ENCODE peak calls at places on chromosome 7, in nine cellular contexts. A, J, B, V, I, L, Q, K and R are unnamed samples.

GRCh38 chr7:5282464-5283316 is at the start of gene SLC29A4:
- DNase-seq in Q (peak), J (peak), I (no peak), K (peak), A (peak), V (no peak), B (no peak), L (peak), R (no peak)

GRCh38 chr7:44277851-44278250 is 47.5 kb downstream of the CAMK2B start:
- DNase-seq in J (peak), B (no peak), I (peak), A (no peak), K (peak), V (no peak), Q (peak), L (peak), R (no peak)

GRCh38 chr7:149863500-149863899 is 10.3 kb upstream of the ATP6V0E2 start:
- DNase-seq in J (no peak), L (no peak), I (no peak), A (no peak), K (no peak), B (no peak), V (no peak), Q (no peak), R (no peak)

GRCh38 chr7:69683002-69683401 is 84.7 kb downstream of the AUTS2 start:
- DNase-seq in B (no peak), Q (peak), K (no peak), A (no peak), V (no peak), J (no peak), I (no peak), L (no peak), R (no peak)

GRCh38 chr7:29146082-29146706 is at the start of gene CPVL:
- DNase-seq in J (peak), I (no peak), V (no peak), A (peak), L (peak), K (peak), B (no peak), Q (peak), R (peak)

GRCh38 chr7:44305564-44306507 is 19.6 kb downstream of the CAMK2B start:
- DNase-seq in J (no peak), B (no peak), V (no peak), K (no peak), A (no peak), I (no peak), L (no peak), Q (no peak), R (no peak)

GRCh38 chr7:44521347-44522095 is 19.6 kb downstream of the NPC1L1 start:
- DNase-seq in B (no peak), A (no peak), J (no peak), K (no peak), Q (no peak), I (no peak), V (no peak), L (no peak), R (no peak)

GRCh38 chr7:96833701-96834453 is 124.2 kb upstream of the SEM1 start:
- DNase-seq in K (no peak), L (peak), A (no peak), V (no peak), I (peak), B (peak), Q (no peak), J (no peak), R (no peak)

GRCh38 chr7:152006336-152006735 is 19.1 kb upstream of the GALNT11 start:
- DNase-seq in V (no peak), Q (no peak), B (no peak), I (no peak), J (no peak), A (no peak), L (no peak), K (no peak), R (no peak)

GRCh38 chr7:24283559-24283899 is 461 bp upstream of the NPY start:
- DNase-seq in I (no peak), L (no peak), A (no peak), B (no peak), Q (no peak), J (no peak), V (no peak), K (no peak), R (no peak)

GRCh38 chr7:15885678-15886077 is 199.2 kb upstream of the MEOX2 start:
- DNase-seq in Q (no peak), L (no peak), B (no peak), V (no peak), K (no peak), J (no peak), I (no peak), A (no peak), R (no peak)

GRCh38 chr7:15886626-15887025 is 200.1 kb upstream of the MEOX2 start:
- DNase-seq in Q (no peak), L (no peak), B (no peak), K (no peak), V (no peak), A (no peak), I (no peak), J (no peak), R (no peak)

GRCh38 chr7:15888090-15888489 is 201.6 kb upstream of the MEOX2 start:
- DNase-seq in Q (no peak), K (no peak), J (no peak), I (no peak), V (no peak), L (no peak), B (no peak), A (no peak), R (no peak)

GRCh38 chr7:15891151-15891842 is 204.8 kb upstream of the MEOX2 start:
- DNase-seq in K (no peak), A (no peak), V (no peak), I (peak), L (peak), J (no peak), B (peak), Q (no peak), R (no peak)

GRCh38 chr7:15889501-15889900 is 203.0 kb upstream of the MEOX2 start:
- DNase-seq in J (no peak), K (no peak), L (peak), I (peak), A (peak), Q (no peak), V (no peak), B (peak), R (no peak)
- TF ChIP-seq CTCF in J (peak), K (peak), L (no peak), I (peak), A (peak), Q (no peak), V (no peak), B (peak), R (peak)

GRCh38 chr7:133082390-133082766 is 488 bp upstream of the CHCHD3 start:
- DNase-seq in A (no peak), J (no peak), V (no peak), I (no peak), K (no peak), Q (no peak), L (no peak), B (no peak), R (no peak)

GRCh38 chr7:133081605-133082389 is at the start of gene CHCHD3:
- DNase-seq in A (peak), I (peak), J (peak), K (peak), B (peak), V (peak), L (peak), Q (peak), R (peak)

GRCh38 chr7:133077394-133077793 is 4.5 kb downstream of the CHCHD3 start:
- DNase-seq in A (no peak), B (no peak), J (no peak), I (no peak), K (no peak), Q (no peak), V (no peak), L (no peak), R (no peak)

GRCh38 chr7:133079296-133079695 is 2.6 kb downstream of the CHCHD3 start:
- DNase-seq in A (no peak), L (no peak), B (no peak), K (no peak), J (no peak), Q (no peak), V (no peak), I (no peak), R (no peak)

GRCh38 chr7:133081119-133081604 is 728 bp downstream of the CHCHD3 start:
- DNase-seq in K (peak), Q (peak), V (no peak), A (peak), I (peak), L (peak), J (peak), B (peak), R (no peak)
- TF ChIP-seq CTCF in K (no peak), Q (no peak), V (no peak), A (no peak), I (no peak), L (no peak), J (no peak), B (no peak), R (no peak)

GRCh38 chr7:132655071-132655761 is 78.9 kb upstream of the PLXNA4 start:
- DNase-seq in L (peak), A (no peak), I (peak), Q (peak), V (peak), B (peak), K (peak), J (peak), R (no peak)

GRCh38 chr7:132652507-132652906 is 76.2 kb upstream of the PLXNA4 start:
- DNase-seq in B (no peak), Q (no peak), I (no peak), L (no peak), A (no peak), K (no peak), V (no peak), J (no peak), R (no peak)

GRCh38 chr7:132656846-132657776 is 80.8 kb upstream of the PLXNA4 start:
- DNase-seq in Q (no peak), V (no peak), B (no peak), K (no peak), L (peak), J (no peak), I (peak), A (peak), R (no peak)

GRCh38 chr7:132653364-132653930 is 77.2 kb upstream of the PLXNA4 start:
- DNase-seq in Q (no peak), I (no peak), K (no peak), V (no peak), L (no peak), B (no peak), J (no peak), A (no peak), R (no peak)

GRCh38 chr7:132654150-132654549 is 77.9 kb upstream of the PLXNA4 start:
- DNase-seq in A (no peak), V (no peak), Q (no peak), L (peak), J (no peak), K (no peak), I (peak), B (no peak), R (no peak)
- TF ChIP-seq CTCF in A (no peak), V (no peak), Q (no peak), L (peak), J (no peak), K (no peak), I (peak), B (peak), R (peak)

GRCh38 chr7:35261476-35262285 is 7.8 kb upstream of the TBX20 start:
- DNase-seq in V (no peak), L (peak), B (no peak), Q (no peak), J (no peak), A (no peak), K (no peak), I (no peak), R (no peak)
- TF ChIP-seq CTCF in V (no peak), L (no peak), B (peak), Q (no peak), J (no peak), A (no peak), K (no peak), I (no peak), R (peak)

GRCh38 chr7:83072576-83073517 is 89.8 kb downstream of the PCLO start:
- DNase-seq in A (no peak), B (peak), I (no peak), K (no peak), L (peak), V (no peak), J (no peak), Q (no peak), R (no peak)
- TF ChIP-seq CTCF in A (no peak), B (peak), I (no peak), K (no peak), L (no peak), V (no peak), J (no peak), Q (no peak), R (peak)

DNA sequence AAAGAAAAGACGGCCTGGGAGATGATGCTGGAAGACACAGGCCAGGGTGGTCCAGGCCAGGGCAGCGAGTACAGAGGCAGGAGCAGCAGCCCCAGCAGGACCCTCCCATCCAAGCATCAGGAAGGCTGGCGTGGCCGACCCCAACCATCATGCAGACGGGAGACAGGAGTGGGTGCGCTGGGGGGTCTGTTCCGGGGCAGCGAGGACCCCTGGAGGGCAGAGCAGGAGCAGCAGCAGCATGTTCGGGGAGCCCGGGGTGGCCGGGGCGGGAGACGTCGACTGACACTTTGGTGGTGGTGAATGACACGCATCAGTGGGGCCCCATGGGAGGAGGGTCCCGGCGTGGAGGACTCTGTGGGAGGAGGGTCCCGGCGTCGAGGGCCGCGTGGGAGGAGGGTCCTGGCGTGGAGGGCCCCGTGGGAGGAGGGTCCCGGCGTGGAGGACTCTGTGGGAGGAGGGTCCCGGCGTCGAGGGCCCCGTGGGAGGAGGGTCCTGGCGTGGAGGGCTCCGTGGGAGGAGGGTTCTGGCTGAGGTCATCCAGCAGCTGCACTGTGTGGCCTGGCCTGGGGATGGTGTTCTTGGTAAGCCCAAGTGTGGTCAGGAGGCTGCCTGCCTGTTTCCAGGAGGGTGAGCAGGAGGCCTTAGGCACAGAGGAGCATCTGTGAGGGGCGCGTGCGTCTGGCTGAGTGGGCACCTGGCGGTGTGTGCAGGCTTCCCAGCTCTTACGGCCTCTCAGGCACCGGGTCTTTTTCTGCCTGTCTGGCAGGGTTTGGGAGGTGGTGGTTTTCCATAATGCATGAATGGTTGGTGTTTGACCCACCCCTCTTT is 38.9 kb downstream of the FAM20C start:
- DNase-seq in J (no peak), Q (no peak), B (no peak), A (no peak), V (no peak), K (no peak), I (no peak), L (no peak), R (no peak)
- TF ChIP-seq CTCF in J (peak), Q (no peak), B (peak), A (peak), V (no peak), K (peak), I (peak), L (no peak), R (peak)